ENCODE peak calls at places on chromosomes 16 and 17, in six cellular contexts. O is left ventricle myocardium inferior, W is GM23248, Q is small intestine, U is tibial nerve, E is right lobe of liver. Y is an unnamed sample. For H3K4me1, the result is how much of the 10 kb centered on the place peaks cover.

GRCh38 chr16:80263181-80263823 is 277.5 kb upstream of the DYNLRB2 start:
- DNase-seq in O (no peak), W (no peak), Q (no peak), U (no peak), E (no peak), Y (no peak)

GRCh38 chr17:13765701-13766100 is 164.0 kb upstream of the HS3ST3A1 start:
- DNase-seq in O (no peak), W (peak), Q (no peak), U (no peak), E (no peak), Y (no peak)

GRCh38 chr17:72126575-72127486 is 6.0 kb downstream of the SOX9 start:
- DNase-seq in O (no peak), W (peak), Q (peak), U (no peak), E (no peak), Y (no peak)

GRCh38 chr16:81165411-81166097 is 69.4 kb upstream of the GCSH start:
- DNase-seq in O (no peak), W (no peak), Q (no peak), U (no peak), E (no peak), Y (no peak)

GRCh38 chr16:85393674-85394510 is 219.2 kb upstream of the GSE1 start:
- DNase-seq in O (peak), W (peak), Q (peak), U (no peak), E (peak), Y (peak)

GRCh38 chr16:55701442-55702319 is 45.9 kb downstream of the SLC6A2 start:
- DNase-seq in O (peak), W (peak), Q (peak), U (peak), E (peak), Y (peak)

GRCh38 chr16:27335349-27336052 is 21.7 kb downstream of the IL4R start:
- DNase-seq in O (no peak), W (peak), Q (no peak), U (no peak), E (no peak), Y (no peak)

GRCh38 chr16:48354877-48355585 is 30.2 kb downstream of the SIAH1 start:
- DNase-seq in O (no peak), W (no peak), Q (no peak), U (no peak), E (no peak), Y (no peak)

GRCh38 chr17:81635973-81636504 is 873 bp downstream of the NPLOC4 start:
- DNase-seq in O (no peak), W (peak), Q (no peak), U (no peak), E (no peak), Y (no peak)

GRCh38 chr17:65618516-65618915 is 57.1 kb upstream of the AXIN2 start:
- DNase-seq in O (no peak), W (no peak), Q (no peak), U (no peak), E (no peak), Y (no peak)

GRCh38 chr16:78490847-78491246 is 391.4 kb downstream of the WWOX start:
- DNase-seq in O (no peak), W (no peak), Q (no peak), U (no peak), E (no peak), Y (no peak)

GRCh38 chr17:76736349-76737081 is 616 bp downstream of the SRSF2 start:
- DNase-seq in O (peak), W (peak), Q (peak), U (peak), E (peak), Y (peak)

GRCh38 chr16:2365895-2366294 is 25.4 kb upstream of the ABCA3 start:
- DNase-seq in O (no peak), W (peak), Q (no peak), U (no peak), E (no peak), Y (no peak)

GRCh38 chr16:85391175-85391707 is 221.9 kb upstream of the GSE1 start:
- DNase-seq in O (no peak), W (no peak), Q (no peak), U (no peak), E (no peak), Y (peak)

GRCh38 chr17:55722742-55723487 is at the start of gene TMEM100:
- DNase-seq in O (no peak), W (peak), Q (peak), U (peak), E (no peak), Y (no peak)

GRCh38 chr17:36459045-36459444 is 27.4 kb upstream of the ZNHIT3 start:
- DNase-seq in O (no peak), W (no peak), Q (no peak), U (no peak), E (no peak), Y (no peak)

GRCh38 chr17:19319771-19320505 is 42.6 kb downstream of the B9D1 start:
- DNase-seq in O (no peak), W (no peak), Q (no peak), U (no peak), E (peak), Y (no peak)

GRCh38 chr17:52170963-52171572 is 12.6 kb upstream of the CA10 start:
- DNase-seq in O (no peak), W (peak), Q (peak), U (no peak), E (peak), Y (no peak)

GRCh38 chr16:69179255-69180010 is 7.5 kb upstream of the SNTB2 start:
- DNase-seq in O (peak), W (peak), Q (peak), U (peak), E (peak), Y (peak)

GRCh38 chr17:30161601-30162000 is 45.0 kb downstream of the NSRP1 start:
- DNase-seq in O (no peak), W (peak), Q (no peak), U (no peak), E (no peak), Y (no peak)

GRCh38 chr17:67043283-67043682 is 1.1 kb upstream of the CACNG1 start:
- DNase-seq in O (no peak), W (peak), Q (no peak), U (no peak), E (no peak), Y (no peak)

GRCh38 chr17:31202968-31203367 is 94.1 kb downstream of the OMG start:
- DNase-seq in O (no peak), W (peak), Q (no peak), U (no peak), E (no peak), Y (no peak)

GRCh38 chr16:12255919-12256665 is 279.6 kb downstream of the SNX29 start:
- DNase-seq in O (no peak), W (no peak), Q (peak), U (no peak), E (no peak), Y (no peak)
- H3K27ac ChIP-seq in O (no peak), W (no peak), Q (no peak), U (no peak), E (no peak), Y (no peak)

DNA sequence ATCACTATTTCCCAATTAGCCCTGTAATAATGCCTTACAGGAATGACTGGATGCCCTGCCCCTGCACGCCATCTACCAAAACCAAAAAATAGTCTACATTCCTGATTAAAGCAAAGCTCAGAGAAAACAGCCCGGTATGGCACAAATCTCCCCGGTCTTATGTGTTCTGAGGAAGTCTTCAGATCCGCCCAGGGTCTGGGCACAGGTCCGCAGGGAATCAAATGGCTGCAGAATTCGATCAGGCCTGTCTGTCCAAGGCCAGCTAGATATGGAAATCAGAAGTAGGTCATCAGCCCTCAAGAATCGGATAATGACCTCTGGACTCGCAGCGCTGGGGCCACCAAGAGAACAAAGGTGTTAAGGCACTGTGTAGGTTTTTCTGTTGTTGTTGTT is 171.0 kb downstream of the ZFHX3 start:
- DNase-seq in O (no peak), W (no peak), Q (peak), U (no peak), E (no peak), Y (no peak)
- H3K4me3 ChIP-seq in O (no peak), W (no peak), Q (no peak), U (no peak), E (no peak), Y (no peak)

GRCh38 chr17:4140125-4140524 is 2.7 kb downstream of the ZZEF1 start:
- DNase-seq in O (no peak), W (no peak), Q (peak), U (no peak), E (no peak), Y (no peak)
- H3K4me1 ChIP-seq in O (half or more), W (under half), Q (under half), U (under half), E (under half), Y (under half)

GRCh38 chr17:7767425-7768021 is 50.0 kb downstream of the DNAH2 start:
- DNase-seq in O (no peak), W (no peak), Q (no peak), U (no peak), E (no peak), Y (peak)

GRCh38 chr17:7774037-7774659 is 56.6 kb downstream of the DNAH2 start:
- DNase-seq in O (no peak), W (peak), Q (peak), U (no peak), E (peak), Y (no peak)

GRCh38 chr17:7763919-7764318 is 46.4 kb downstream of the DNAH2 start:
- DNase-seq in O (no peak), W (no peak), Q (no peak), U (no peak), E (no peak), Y (no peak)

GRCh38 chr17:7775058-7775457 is 57.5 kb downstream of the DNAH2 start:
- DNase-seq in O (no peak), W (no peak), Q (no peak), U (no peak), E (no peak), Y (no peak)

DNA sequence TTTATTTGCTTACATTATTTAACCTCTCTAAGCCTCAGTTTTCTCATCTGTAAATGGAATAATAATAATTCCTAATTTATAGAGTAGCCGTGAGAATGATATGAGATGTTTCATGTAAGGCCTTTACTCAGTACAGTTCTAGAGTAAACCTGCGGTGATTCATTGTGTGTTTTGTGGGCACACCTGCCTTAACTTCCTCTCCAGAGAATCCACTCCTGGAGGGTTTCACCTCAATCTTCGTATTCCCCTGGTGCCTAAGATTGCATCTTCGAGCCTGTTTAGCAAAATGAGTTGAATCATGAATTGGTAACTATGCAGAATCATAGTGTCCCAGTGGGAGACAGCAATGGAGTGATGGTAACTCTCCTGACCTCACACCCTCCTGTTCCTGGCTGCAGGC is 52.3 kb downstream of the DNAH2 start:
- DNase-seq in O (no peak), W (no peak), Q (no peak), U (no peak), E (no peak), Y (no peak)
- H3K27ac ChIP-seq in O (no peak), W (no peak), Q (no peak), U (no peak), E (no peak), Y (no peak)

DNA sequence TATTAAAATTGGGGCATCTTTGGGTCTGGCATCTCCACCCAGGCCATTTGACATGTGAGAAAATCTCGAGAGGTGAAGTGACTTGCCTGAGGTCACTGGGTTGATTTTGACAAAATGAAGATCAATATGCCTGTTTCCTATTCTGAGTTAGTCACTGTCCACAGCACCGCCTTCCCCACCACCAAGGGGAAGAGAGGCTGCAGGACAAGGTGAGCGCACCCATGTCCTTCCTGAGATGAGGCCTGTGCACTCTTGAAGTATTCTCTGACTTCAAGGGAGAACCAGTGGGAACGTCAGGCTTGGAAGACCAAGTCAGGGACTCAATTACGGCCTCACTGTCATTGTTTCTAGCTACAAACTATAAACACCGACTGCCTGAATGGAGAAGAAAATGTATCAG is 49.9 kb upstream of the WSB1 start:
- DNase-seq in O (no peak), W (no peak), Q (no peak), U (no peak), E (no peak), Y (no peak)
- H3K4me3 ChIP-seq in O (peak), W (no peak), Q (no peak), U (no peak), E (no peak), Y (no peak)

GRCh38 chr17:80217703-80218362 is 2.3 kb downstream of the SGSH start:
- DNase-seq in O (no peak), W (no peak), Q (peak), U (no peak), E (no peak), Y (no peak)
- H3K4me1 ChIP-seq in O (under half), W (under half), Q (under half), U (under half), E (under half), Y (under half)

DNA sequence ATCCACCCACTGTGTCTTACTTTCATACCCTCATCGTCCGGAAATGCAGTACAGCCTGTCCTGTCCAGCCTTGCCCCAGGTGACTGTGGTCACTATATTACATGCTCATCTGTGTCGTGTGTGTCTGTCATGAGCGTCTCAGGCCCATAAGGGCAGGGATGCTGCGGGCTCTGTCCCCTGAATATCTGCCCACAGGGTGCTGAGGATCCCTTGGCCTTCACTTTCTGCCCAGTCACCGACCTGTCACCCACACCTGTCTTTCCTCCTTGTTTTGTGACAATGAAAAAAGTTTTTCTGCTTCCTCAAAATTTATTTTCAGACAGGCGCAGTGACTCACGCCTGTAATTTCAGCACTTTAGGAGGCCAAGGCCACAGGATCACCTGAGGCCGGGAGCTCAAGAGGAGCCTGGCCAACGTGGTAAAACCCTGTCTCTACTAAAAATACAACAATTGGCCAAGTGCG is 1.4 kb upstream of the CTRB1 start:
- DNase-seq in O (no peak), W (no peak), Q (no peak), U (no peak), E (no peak), Y (peak)
- H3K27ac ChIP-seq in O (no peak), W (no peak), Q (no peak), U (no peak), E (no peak), Y (peak)

DNA sequence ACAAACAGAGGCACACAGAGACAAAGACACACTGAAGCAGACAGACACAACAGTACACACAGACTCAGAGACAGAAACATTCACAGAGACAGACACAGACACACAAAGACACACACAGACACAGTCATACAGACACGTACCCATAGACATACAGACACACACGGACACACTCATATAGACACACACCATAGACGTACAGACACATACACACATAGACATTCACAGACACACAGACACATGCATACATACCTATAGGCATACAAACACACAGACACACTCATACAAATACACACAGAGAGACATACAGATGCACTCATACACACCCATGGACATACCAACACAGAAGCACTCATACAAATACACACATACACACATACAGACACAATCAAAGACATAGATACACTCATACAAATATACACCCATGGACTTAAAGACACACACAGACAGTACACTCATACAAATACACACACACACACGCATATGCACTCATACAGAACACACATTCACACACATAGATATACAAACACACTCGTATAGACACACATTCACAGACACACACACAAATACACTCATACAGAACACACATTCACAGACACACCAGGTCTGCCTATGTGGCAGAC is 19.9 kb upstream of the MRTFB start:
- DNase-seq in O (no peak), W (no peak), Q (no peak), U (no peak), E (no peak), Y (no peak)
- H3K4me3 ChIP-seq in O (no peak), W (no peak), Q (no peak), U (no peak), E (no peak), Y (no peak)

GRCh38 chr17:57406981-57407286 is 150.6 kb downstream of the MSI2 start:
- DNase-seq in O (no peak), W (no peak), Q (no peak), U (no peak), E (no peak), Y (no peak)
- H3K4me1 ChIP-seq in O (half or more), W (under half), Q (under half), U (under half), E (under half), Y (under half)

Y was measured in pancreas.